ENCODE peak calls at places on chromosomes 1 and 21, in eight cellular contexts. H is KG1; F is tibial artery; E is endothelial cell; U is C1 segment of cervical spinal cord; K is thoracic aorta; I is hypothalamus; R is stimulated activated CD4-positive, alpha-beta T cell treated with anti-CD3 and anti-CD28 coated beads, Interleukin-4, amount 100 ng/mL, for 1 hour. G is an unnamed sample.

GRCh38 chr1:19049798-19050197 is 93.3 kb upstream of the IFFO2 start:
- DNase-seq in F (no peak), U (no peak), E (no peak), R (no peak), K (no peak), H (no peak), I (no peak), G (no peak)

GRCh38 chr1:205237526-205238484 is 10.1 kb downstream of the TMCC2 start:
- DNase-seq in F (no peak), H (no peak), I (no peak), R (peak), E (no peak), U (no peak), K (no peak), G (no peak)

GRCh38 chr1:222777977-222778376 is 36.9 kb upstream of the DISP1 start:
- DNase-seq in E (no peak), I (no peak), H (no peak), U (no peak), F (no peak), K (no peak), R (no peak), G (no peak)

GRCh38 chr21:16789636-16790035 is 723.2 kb upstream of the CXADR start:
- DNase-seq in U (no peak), R (no peak), F (no peak), E (no peak), H (no peak), I (no peak), K (no peak), G (no peak)

GRCh38 chr1:15616704-15617172 is 520 bp upstream of the DDI2 start:
- DNase-seq in H (no peak), E (peak), K (no peak), I (no peak), F (no peak), R (no peak), U (no peak), G (no peak)

GRCh38 chr1:233512538-233512937 is 101.4 kb upstream of the KCNK1 start:
- DNase-seq in E (no peak), I (no peak), F (no peak), H (no peak), K (no peak), U (no peak), R (no peak), G (no peak)

GRCh38 chr1:246506440-246506784 is 667 bp downstream of the SMYD3 start:
- DNase-seq in I (no peak), K (no peak), U (no peak), R (peak), F (no peak), H (no peak), E (no peak), G (no peak)

GRCh38 chr1:59046730-59047157 is 250.2 kb upstream of the FGGY start:
- DNase-seq in H (no peak), I (no peak), U (no peak), E (no peak), K (no peak), F (no peak), R (peak), G (no peak)

GRCh38 chr1:218164111-218164929 is 120.8 kb upstream of the RRP15 start:
- DNase-seq in U (no peak), H (no peak), K (no peak), R (peak), E (peak), I (no peak), F (no peak), G (peak)

GRCh38 chr1:157781048-157781447 is 4.1 kb upstream of the FCRL2 start:
- DNase-seq in F (no peak), E (no peak), I (no peak), K (no peak), R (no peak), U (no peak), H (no peak), G (no peak)

GRCh38 chr1:81349194-81349965 is 451.4 kb upstream of the ADGRL2 start:
- DNase-seq in R (no peak), I (no peak), E (no peak), U (no peak), F (no peak), K (no peak), H (no peak), G (no peak)

GRCh38 chr1:115955228-115955627 is 21.1 kb upstream of the SLC22A15 start:
- DNase-seq in U (no peak), I (no peak), K (no peak), R (no peak), E (no peak), F (no peak), H (no peak), G (no peak)

GRCh38 chr1:167542109-167543032 is 11.2 kb downstream of the CREG1 start:
- DNase-seq in E (no peak), F (no peak), U (no peak), K (no peak), H (no peak), I (no peak), R (no peak), G (no peak)

GRCh38 chr1:213332491-213332890 is 281.4 kb downstream of the RPS6KC1 start:
- DNase-seq in R (no peak), K (no peak), U (no peak), F (no peak), I (no peak), E (no peak), H (no peak), G (no peak)

GRCh38 chr21:26469789-26470188 is 103.3 kb downstream of the CYYR1 start:
- DNase-seq in I (peak), H (no peak), F (peak), U (no peak), E (no peak), R (no peak), K (no peak), G (peak)

GRCh38 chr1:5565726-5566125 is 426.5 kb downstream of the NPHP4 start:
- DNase-seq in K (no peak), R (no peak), F (no peak), U (no peak), E (no peak), H (no peak), I (no peak), G (no peak)

GRCh38 chr1:167905182-167905581 is 8.8 kb downstream of the ADCY10 start:
- DNase-seq in R (no peak), I (no peak), H (no peak), F (no peak), E (no peak), K (no peak), U (no peak), G (no peak)

GRCh38 chr1:113860891-113861290 is 10.6 kb downstream of the PTPN22 start:
- DNase-seq in R (no peak), H (no peak), I (no peak), U (no peak), F (no peak), E (no peak), K (no peak), G (peak)

GRCh38 chr1:56570924-56571372 is 8.4 kb downstream of the PLPP3 start:
- DNase-seq in F (no peak), I (no peak), U (no peak), H (no peak), R (no peak), E (no peak), K (no peak), G (no peak)

GRCh38 chr1:117897551-117897950 is 31.9 kb downstream of the GDAP2 start:
- DNase-seq in F (no peak), H (no peak), I (no peak), K (no peak), R (no peak), U (no peak), E (no peak), G (no peak)

GRCh38 chr1:156399355-156400125 is 30.5 kb downstream of the RHBG start:
- DNase-seq in F (no peak), K (no peak), H (no peak), I (no peak), E (no peak), R (no peak), U (no peak), G (peak)

GRCh38 chr1:43293896-43294760 is 6.7 kb upstream of the TIE1 start:
- DNase-seq in R (no peak), H (no peak), F (no peak), E (no peak), I (peak), K (no peak), U (no peak), G (peak)

GRCh38 chr1:117959364-117959763 is 29.8 kb downstream of the WDR3 start:
- DNase-seq in I (no peak), F (no peak), E (no peak), R (no peak), U (no peak), K (no peak), H (no peak), G (no peak)

GRCh38 chr1:232385221-232385620 is 244.7 kb downstream of the SIPA1L2 start:
- DNase-seq in E (no peak), I (no peak), F (no peak), U (no peak), H (no peak), K (no peak), R (no peak), G (peak)

GRCh38 chr1:197675475-197676324 is 99.6 kb downstream of the DENND1B start:
- DNase-seq in K (no peak), E (no peak), H (peak), U (no peak), F (peak), R (no peak), I (no peak), G (no peak)

GRCh38 chr1:938088-938683 is 14.5 kb downstream of the SAMD11 start:
- DNase-seq in I (no peak), E (peak), F (no peak), H (no peak), R (no peak), K (no peak), U (no peak), G (peak)

GRCh38 chr1:219713981-219714381 is 101.1 kb upstream of the ZC3H11B start:
- DNase-seq in E (no peak), F (no peak), U (no peak), R (no peak), K (no peak), I (no peak), H (no peak), G (no peak)

G was measured in A172.